ENCODE peak calls at places on chromosomes 12 and 14, in five cellular contexts. One of them, this sample, is unnamed.

GRCh38 chr14:24339284-24340151 is at the start of gene RIPK3:
- DNase-seq in foreskin keratinocyte: no peak
- DNase-seq in AG08395: no peak
- DNase-seq in mesothelial cell of epicardium: no peak
- DNase-seq in AG04450: no peak
- DNase-seq in this sample: no peak

GRCh38 chr14:52068741-52069616 is at the start of gene NID2:
- DNase-seq in AG08395: peak; percentile 95
- DNase-seq in mesothelial cell of epicardium: peak; percentile 87
- DNase-seq in AG04450: peak; percentile 93
- DNase-seq in foreskin keratinocyte: no peak
- DNase-seq in this sample: peak; percentile 93

GRCh38 chr14:93059260-93059659 is 56.5 kb downstream of the ITPK1 start:
- DNase-seq in AG04450: no peak
- DNase-seq in foreskin keratinocyte: no peak
- DNase-seq in mesothelial cell of epicardium: no peak
- DNase-seq in AG08395: no peak
- DNase-seq in this sample: no peak

GRCh38 chr12:69405466-69405865 is 45.9 kb downstream of the YEATS4 start:
- DNase-seq in AG04450: peak; percentile 80
- DNase-seq in mesothelial cell of epicardium: no peak
- DNase-seq in AG08395: peak; percentile 87
- DNase-seq in foreskin keratinocyte: peak; percentile 86
- DNase-seq in this sample: peak; percentile 92

GRCh38 chr14:97642631-97643030 is 845.4 kb downstream of the VRK1 start:
- DNase-seq in AG04450: no peak
- DNase-seq in mesothelial cell of epicardium: no peak
- DNase-seq in foreskin keratinocyte: no peak
- DNase-seq in AG08395: no peak
- DNase-seq in this sample: no peak

GRCh38 chr12:45131506-45131905 is 80.6 kb upstream of the DBX2 start:
- DNase-seq in AG04450: no peak
- DNase-seq in mesothelial cell of epicardium: no peak
- DNase-seq in foreskin keratinocyte: no peak
- DNase-seq in AG08395: no peak
- DNase-seq in this sample: no peak

GRCh38 chr12:101839324-101840283 is 8.8 kb upstream of the GNPTAB start:
- DNase-seq in foreskin keratinocyte: no peak
- DNase-seq in AG08395: peak; percentile 73
- DNase-seq in AG04450: peak; percentile 45
- DNase-seq in mesothelial cell of epicardium: peak; percentile 59
- DNase-seq in this sample: peak; percentile 66

GRCh38 chr14:74502236-74503019 is 8.9 kb downstream of the ISCA2 start:
- DNase-seq in AG08395: no peak
- DNase-seq in mesothelial cell of epicardium: no peak
- DNase-seq in AG04450: no peak
- DNase-seq in foreskin keratinocyte: no peak
- DNase-seq in this sample: peak; percentile 35

GRCh38 chr14:104243200-104243599 is 104.8 kb downstream of the KIF26A start:
- DNase-seq in AG04450: no peak
- DNase-seq in mesothelial cell of epicardium: no peak
- DNase-seq in AG08395: no peak
- DNase-seq in foreskin keratinocyte: no peak
- DNase-seq in this sample: no peak

GRCh38 chr12:117119592-117120198 is 20.5 kb upstream of the TESC start:
- DNase-seq in AG08395: no peak
- DNase-seq in foreskin keratinocyte: no peak
- DNase-seq in AG04450: no peak
- DNase-seq in mesothelial cell of epicardium: no peak
- DNase-seq in this sample: no peak

GRCh38 chr12:1925125-1925963 is 6.9 kb upstream of the CACNA2D4 start:
- DNase-seq in AG08395: no peak
- DNase-seq in foreskin keratinocyte: no peak
- DNase-seq in mesothelial cell of epicardium: no peak
- DNase-seq in AG04450: no peak
- DNase-seq in this sample: no peak

GRCh38 chr12:105587237-105587636 is 256.7 kb downstream of the C12orf75 start:
- DNase-seq in AG08395: no peak
- DNase-seq in mesothelial cell of epicardium: no peak
- DNase-seq in AG04450: no peak
- DNase-seq in foreskin keratinocyte: no peak
- DNase-seq in this sample: no peak

GRCh38 chr12:51863921-51864700 is 15.6 kb upstream of the FIGNL2 start:
- DNase-seq in foreskin keratinocyte: no peak
- DNase-seq in AG04450: no peak
- DNase-seq in AG08395: peak; percentile 24
- DNase-seq in mesothelial cell of epicardium: peak; percentile 73
- DNase-seq in this sample: no peak

GRCh38 chr12:50052544-50052943 is 4.9 kb upstream of the ASIC1 start:
- DNase-seq in AG04450: no peak
- DNase-seq in AG08395: no peak
- DNase-seq in foreskin keratinocyte: no peak
- DNase-seq in mesothelial cell of epicardium: no peak
- DNase-seq in this sample: no peak

GRCh38 chr12:124721501-124722154 is 142.0 kb downstream of the SCARB1 start:
- DNase-seq in AG08395: no peak
- DNase-seq in foreskin keratinocyte: no peak
- DNase-seq in mesothelial cell of epicardium: no peak
- DNase-seq in AG04450: no peak
- DNase-seq in this sample: no peak

GRCh38 chr12:69330475-69331473 is 17.4 kb upstream of the LYZ start:
- DNase-seq in AG08395: no peak
- DNase-seq in mesothelial cell of epicardium: no peak
- DNase-seq in foreskin keratinocyte: no peak
- DNase-seq in AG04450: no peak
- DNase-seq in this sample: no peak

GRCh38 chr12:84911331-84912190 is 1.0 kb downstream of the SLC6A15 start:
- DNase-seq in foreskin keratinocyte: peak; percentile 75
- DNase-seq in AG04450: no peak
- DNase-seq in AG08395: peak; percentile 68
- DNase-seq in mesothelial cell of epicardium: peak; percentile 77
- DNase-seq in this sample: peak; percentile 63

GRCh38 chr12:53048780-53049401 is 974 bp upstream of the TNS2 start:
- DNase-seq in foreskin keratinocyte: no peak
- DNase-seq in mesothelial cell of epicardium: peak; percentile 67
- DNase-seq in AG04450: no peak
- DNase-seq in AG08395: no peak
- DNase-seq in this sample: peak; percentile 53

GRCh38 chr12:47021298-47021697 is 58.1 kb upstream of the PCED1B start:
- DNase-seq in foreskin keratinocyte: peak; percentile 82
- DNase-seq in mesothelial cell of epicardium: no peak
- DNase-seq in AG08395: peak; percentile 63
- DNase-seq in AG04450: peak; percentile 68
- DNase-seq in this sample: peak; percentile 89

GRCh38 chr14:26709019-26709418 is 111.2 kb upstream of the NOVA1 start:
- DNase-seq in AG04450: no peak
- DNase-seq in mesothelial cell of epicardium: no peak
- DNase-seq in AG08395: peak; percentile 3
- DNase-seq in foreskin keratinocyte: peak; percentile 21
- DNase-seq in this sample: peak; percentile 3